ENCODE peak calls at places on chromosome 14, in five cellular contexts. Q is lung, P is mesothelial cell of epicardium, U is A549, X is colonic mucosa. F is an unnamed sample.

GRCh38 chr14:92352158-92352985 is 29.4 kb downstream of the SLC24A4 start:
- DNase-seq in Q (no peak), P (no peak), U (peak), X (no peak), F (peak)

GRCh38 chr14:34741840-34742239 is 27.4 kb upstream of the CFL2 start:
- DNase-seq in Q (no peak), P (no peak), U (no peak), X (no peak), F (no peak)

GRCh38 chr14:70064111-70064885 is 124.5 kb downstream of the SLC8A3 start:
- DNase-seq in Q (no peak), P (no peak), U (no peak), X (no peak), F (no peak)

GRCh38 chr14:31025335-31026075 is at the start of gene AP4S1:
- DNase-seq in Q (peak), P (peak), U (peak), X (peak), F (peak)

GRCh38 chr14:97491697-97492096 is 694.5 kb downstream of the VRK1 start:
- DNase-seq in Q (no peak), P (no peak), U (no peak), X (no peak), F (no peak)

GRCh38 chr14:21711360-21711961 is 37.8 kb upstream of the OR4E1 start:
- DNase-seq in Q (no peak), P (no peak), U (peak), X (peak), F (peak)

GRCh38 chr14:54686871-54687749 is 120.2 kb downstream of the SAMD4A start:
- DNase-seq in Q (no peak), P (no peak), U (no peak), X (no peak), F (no peak)

GRCh38 chr14:80638620-80639215 is 302.8 kb downstream of the CEP128 start:
- DNase-seq in Q (no peak), P (no peak), U (peak), X (no peak), F (no peak)

GRCh38 chr14:83485591-83485990 is 1951.9 kb upstream of the SEL1L start:
- DNase-seq in Q (no peak), P (no peak), U (no peak), X (no peak), F (no peak)

GRCh38 chr14:92093320-92093719 is 13.1 kb downstream of the ATXN3 start:
- DNase-seq in Q (no peak), P (no peak), U (no peak), X (no peak), F (no peak)

GRCh38 chr14:105911006-105911847 is 384.8 kb downstream of the TMEM121 start:
- DNase-seq in Q (no peak), P (no peak), U (no peak), X (no peak), F (no peak)

GRCh38 chr14:33282181-33282580 is 343.5 kb downstream of the NPAS3 start:
- DNase-seq in Q (no peak), P (no peak), U (no peak), X (no peak), F (no peak)

GRCh38 chr14:35331605-35332516 is 39.7 kb downstream of the PSMA6 start:
- DNase-seq in Q (peak), P (peak), U (no peak), X (peak), F (no peak)

GRCh38 chr14:92615451-92615850 is 101.9 kb downstream of the RIN3 start:
- DNase-seq in Q (no peak), P (no peak), U (no peak), X (no peak), F (no peak)

GRCh38 chr14:106605548-106606448 is 1079.4 kb downstream of the TMEM121 start:
- DNase-seq in Q (no peak), P (no peak), U (no peak), X (peak), F (no peak)

GRCh38 chr14:100834441-100835277 is 8.7 kb downstream of the MEG3 start:
- DNase-seq in Q (no peak), P (no peak), U (no peak), X (no peak), F (no peak)

GRCh38 chr14:79328863-79329262 is 882.4 kb downstream of the DIO2 start:
- DNase-seq in Q (no peak), P (no peak), U (no peak), X (no peak), F (no peak)

GRCh38 chr14:81464253-81465001 is 64.3 kb upstream of the STON2 start:
- DNase-seq in Q (peak), P (peak), U (peak), X (peak), F (peak)

GRCh38 chr14:54722791-54723432 is 156.0 kb downstream of the SAMD4A start:
- DNase-seq in Q (no peak), P (no peak), U (peak), X (no peak), F (no peak)

GRCh38 chr14:75969891-75970290 is 11.9 kb downstream of the TGFB3 start:
- DNase-seq in Q (no peak), P (no peak), U (no peak), X (no peak), F (no peak)

GRCh38 chr14:90569606-90570462 is 173.0 kb downstream of the CALM1 start:
- DNase-seq in Q (no peak), P (no peak), U (no peak), X (no peak), F (no peak)

GRCh38 chr14:104116544-104117340 is 21.6 kb upstream of the KIF26A start:
- DNase-seq in Q (peak), P (peak), U (no peak), X (peak), F (no peak)

GRCh38 chr14:69573841-69574265 is 818 bp downstream of the CCDC177 start:
- DNase-seq in Q (no peak), P (peak), U (no peak), X (no peak), F (no peak)

GRCh38 chr14:21264025-21264801 is 5.0 kb downstream of the HNRNPC start:
- DNase-seq in Q (no peak), P (no peak), U (no peak), X (no peak), F (no peak)

GRCh38 chr14:106308839-106309389 is 782.5 kb downstream of the TMEM121 start:
- DNase-seq in Q (peak), P (no peak), U (no peak), X (peak), F (peak)

GRCh38 chr14:65035049-65035448 is 48.4 kb downstream of the FNTB start:
- DNase-seq in Q (peak), P (no peak), U (no peak), X (no peak), F (no peak)

GRCh38 chr14:58789756-58790155 is 152.0 kb downstream of the DACT1 start:
- DNase-seq in Q (no peak), P (no peak), U (no peak), X (no peak), F (no peak)

GRCh38 chr14:87712386-87713113 is 280.4 kb downstream of the GALC start:
- DNase-seq in Q (no peak), P (no peak), U (no peak), X (no peak), F (no peak)

GRCh38 chr14:100400115-100400514 is 77.0 kb downstream of the SLC25A47 start:
- DNase-seq in Q (no peak), P (no peak), U (no peak), X (peak), F (no peak)

GRCh38 chr14:36580856-36581831 is 1.3 kb downstream of the NKX2-8 start:
- DNase-seq in Q (no peak), P (peak), U (peak), X (no peak), F (peak)

GRCh38 chr14:24806061-24806678 is 172.2 kb upstream of the GZMB start:
- DNase-seq in Q (peak), P (peak), U (peak), X (peak), F (peak)

GRCh38 chr14:97095269-97095668 is 298.1 kb downstream of the VRK1 start:
- DNase-seq in Q (no peak), P (no peak), U (no peak), X (no peak), F (peak)

DNA sequence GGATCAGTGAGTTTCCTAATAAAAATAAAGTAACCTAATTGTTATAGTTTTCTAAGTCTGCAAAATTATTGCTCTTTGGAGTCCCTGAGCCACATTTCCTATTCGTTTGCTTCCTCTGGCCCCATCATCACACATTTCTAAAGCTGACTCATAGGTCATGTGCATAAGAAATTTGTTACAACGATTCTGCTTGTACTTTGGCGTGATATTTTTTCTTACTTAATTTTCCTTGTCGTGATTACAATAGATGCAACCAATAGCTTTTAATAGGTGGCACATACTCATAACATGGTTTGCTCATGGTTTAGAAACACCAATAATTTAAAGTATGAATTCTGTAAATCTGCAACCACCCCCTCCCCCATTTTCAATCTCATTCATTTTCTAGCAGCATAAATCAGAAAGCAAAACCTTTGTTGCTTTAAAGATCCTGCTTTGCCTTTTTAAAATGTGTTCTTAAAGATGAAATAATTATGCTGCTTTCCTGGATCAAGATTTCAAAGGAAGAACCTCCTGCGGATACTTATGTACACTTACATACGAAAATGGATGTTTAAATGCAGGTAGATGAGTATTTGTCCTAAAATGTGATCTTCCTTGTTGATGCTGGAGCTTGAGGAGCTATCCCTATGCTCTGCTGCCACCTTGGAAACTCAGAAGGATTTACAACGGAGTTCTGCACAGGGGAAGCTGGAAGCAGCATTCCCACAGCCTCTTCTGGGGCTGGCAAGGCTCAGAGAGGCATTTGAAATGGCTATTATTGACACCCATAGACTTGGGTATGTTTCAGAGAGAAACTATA is 1.7 kb upstream of the FLRT2 start:
- DNase-seq in Q (no peak), P (no peak), U (peak), X (peak), F (peak)
- TF ChIP-seq CTCF in Q (peak), P (no peak), U (peak), X (no peak), F (no peak)

GRCh38 chr14:77151245-77151644 is 9.7 kb upstream of the ZDHHC22 start:
- DNase-seq in Q (no peak), P (no peak), U (peak), X (no peak), F (peak)
- TF ChIP-seq CTCF in Q (no peak), P (no peak), U (peak), X (no peak), F (peak)

DNA sequence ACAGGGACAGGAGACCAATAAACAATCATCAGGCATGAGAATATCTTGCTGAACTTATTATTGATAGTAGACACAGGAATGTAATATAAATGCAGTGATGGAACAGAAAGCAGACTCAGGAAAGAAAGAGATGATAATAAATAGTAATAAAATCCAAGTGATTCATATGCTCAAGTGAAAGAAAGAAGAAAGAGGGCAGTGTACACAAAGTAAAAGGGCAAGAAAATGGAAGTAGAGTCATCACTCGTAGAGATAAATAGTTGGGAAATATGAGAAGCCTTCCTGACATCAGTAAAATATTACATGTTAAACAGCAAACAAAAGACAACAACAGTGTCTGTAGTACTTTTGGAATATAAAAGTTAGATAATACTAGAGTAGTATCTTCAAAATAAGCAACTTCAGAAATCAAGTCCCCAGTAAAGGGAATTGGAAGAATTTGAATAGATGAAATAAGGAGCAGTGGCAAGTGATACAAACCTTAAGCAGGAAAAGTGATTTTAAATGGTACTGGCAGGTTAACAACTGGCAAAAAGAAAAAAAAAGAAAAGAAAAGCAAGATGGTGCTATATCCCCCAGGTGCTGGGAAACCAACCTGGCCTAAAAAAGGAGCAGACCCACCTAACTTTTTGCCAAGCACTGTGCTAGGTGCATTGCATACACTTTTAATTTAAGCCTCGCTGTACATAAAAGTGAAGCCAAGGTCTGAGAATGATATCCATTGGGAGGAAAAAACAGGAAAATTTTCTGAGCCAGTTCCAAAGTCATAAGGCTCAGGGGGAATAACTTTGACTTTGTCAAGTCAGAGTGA is 412.5 kb downstream of the RAD51B start:
- DNase-seq in Q (no peak), P (no peak), U (no peak), X (no peak), F (no peak)
- TF ChIP-seq CTCF in Q (no peak), P (no peak), U (no peak), X (no peak), F (no peak)

DNA sequence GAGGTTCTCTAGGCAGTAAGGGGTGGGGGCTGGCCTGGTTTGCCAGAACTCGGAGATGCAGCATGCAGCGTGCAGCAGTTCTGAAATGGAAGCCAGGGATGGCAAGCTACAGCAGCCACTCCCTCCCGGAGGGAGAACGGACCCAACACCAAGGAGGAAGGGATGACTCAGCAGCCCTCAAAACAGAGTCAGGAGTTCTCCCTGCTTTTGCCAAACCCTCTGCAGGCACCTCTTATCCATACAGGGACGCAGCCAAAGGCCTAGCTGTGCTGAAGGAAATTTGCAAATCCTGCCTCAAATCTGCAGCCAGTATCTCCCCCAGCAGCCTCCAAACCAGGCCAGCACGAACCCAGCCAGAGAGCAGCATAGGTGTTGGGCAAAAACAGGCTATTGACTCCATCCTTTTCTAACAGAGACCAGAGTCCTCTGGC is 10.2 kb upstream of the SERPINA3 start:
- DNase-seq in Q (peak), P (no peak), U (peak), X (peak), F (no peak)
- TF ChIP-seq CTCF in Q (no peak), P (no peak), U (no peak), X (no peak), F (no peak)

F was measured in endothelial cell.